ENCODE peak calls at places on chromosomes 13 and 19, in six cellular contexts. One of them, this sample, is unnamed.

GRCh38 chr19:18291590-18292459 is 10.4 kb upstream of the JUND start:
- DNase-seq in activated gamma-delta T cell treated with anti-CD3 and anti-CD28 coated beads, Interleukin-2, amount 50 U/mL, for 16 hours: peak
- DNase-seq in heart left ventricle: peak
- DNase-seq in left cardiac atrium: peak
- DNase-seq in AG20443: peak
- DNase-seq in T-helper 22 cell: peak
- DNase-seq in this sample: peak

GRCh38 chr13:112453207-112453829 is 77.2 kb downstream of the SPACA7 start:
- DNase-seq in left cardiac atrium: no peak
- DNase-seq in T-helper 22 cell: no peak
- DNase-seq in AG20443: no peak
- DNase-seq in heart left ventricle: no peak
- DNase-seq in activated gamma-delta T cell treated with anti-CD3 and anti-CD28 coated beads, Interleukin-2, amount 50 U/mL, for 16 hours: no peak
- DNase-seq in this sample: no peak

GRCh38 chr13:34155931-34156607 is 338.1 kb downstream of the RFC3 start:
- DNase-seq in T-helper 22 cell: no peak
- DNase-seq in AG20443: no peak
- DNase-seq in activated gamma-delta T cell treated with anti-CD3 and anti-CD28 coated beads, Interleukin-2, amount 50 U/mL, for 16 hours: no peak
- DNase-seq in left cardiac atrium: no peak
- DNase-seq in heart left ventricle: no peak
- DNase-seq in this sample: no peak

GRCh38 chr13:109586509-109587346 is 199.7 kb downstream of the IRS2 start:
- DNase-seq in heart left ventricle: no peak
- DNase-seq in T-helper 22 cell: no peak
- DNase-seq in left cardiac atrium: no peak
- DNase-seq in AG20443: no peak
- DNase-seq in activated gamma-delta T cell treated with anti-CD3 and anti-CD28 coated beads, Interleukin-2, amount 50 U/mL, for 16 hours: no peak
- DNase-seq in this sample: no peak

GRCh38 chr13:58018020-58018419 is 386.5 kb downstream of the PCDH17 start:
- DNase-seq in AG20443: no peak
- DNase-seq in heart left ventricle: no peak
- DNase-seq in left cardiac atrium: no peak
- DNase-seq in activated gamma-delta T cell treated with anti-CD3 and anti-CD28 coated beads, Interleukin-2, amount 50 U/mL, for 16 hours: no peak
- DNase-seq in T-helper 22 cell: no peak
- DNase-seq in this sample: no peak

GRCh38 chr19:49301165-49301865 is 23.7 kb downstream of the SLC6A16 start:
- DNase-seq in AG20443: peak
- DNase-seq in activated gamma-delta T cell treated with anti-CD3 and anti-CD28 coated beads, Interleukin-2, amount 50 U/mL, for 16 hours: peak
- DNase-seq in T-helper 22 cell: peak
- DNase-seq in left cardiac atrium: peak
- DNase-seq in heart left ventricle: peak
- DNase-seq in this sample: peak

GRCh38 chr19:51470966-51471365 is 7.4 kb upstream of the CEACAM18 start:
- DNase-seq in AG20443: no peak
- DNase-seq in T-helper 22 cell: no peak
- DNase-seq in activated gamma-delta T cell treated with anti-CD3 and anti-CD28 coated beads, Interleukin-2, amount 50 U/mL, for 16 hours: no peak
- DNase-seq in heart left ventricle: no peak
- DNase-seq in left cardiac atrium: no peak
- DNase-seq in this sample: no peak

GRCh38 chr19:2494447-2495129 is 18.7 kb downstream of the GADD45B start:
- DNase-seq in heart left ventricle: peak
- DNase-seq in T-helper 22 cell: peak
- DNase-seq in activated gamma-delta T cell treated with anti-CD3 and anti-CD28 coated beads, Interleukin-2, amount 50 U/mL, for 16 hours: peak
- DNase-seq in AG20443: peak
- DNase-seq in left cardiac atrium: peak
- DNase-seq in this sample: peak

GRCh38 chr19:45117167-45117594 is 24.2 kb downstream of the PPP1R37 start:
- DNase-seq in heart left ventricle: no peak
- DNase-seq in T-helper 22 cell: no peak
- DNase-seq in AG20443: no peak
- DNase-seq in left cardiac atrium: no peak
- DNase-seq in activated gamma-delta T cell treated with anti-CD3 and anti-CD28 coated beads, Interleukin-2, amount 50 U/mL, for 16 hours: peak
- DNase-seq in this sample: peak

GRCh38 chr19:48491793-48492123 is 19.9 kb downstream of the LMTK3 start:
- DNase-seq in heart left ventricle: no peak
- DNase-seq in AG20443: no peak
- DNase-seq in T-helper 22 cell: no peak
- DNase-seq in left cardiac atrium: no peak
- DNase-seq in activated gamma-delta T cell treated with anti-CD3 and anti-CD28 coated beads, Interleukin-2, amount 50 U/mL, for 16 hours: no peak
- DNase-seq in this sample: peak

GRCh38 chr13:90272356-90272755 is 1075.1 kb upstream of the MIR17HG start:
- DNase-seq in heart left ventricle: no peak
- DNase-seq in activated gamma-delta T cell treated with anti-CD3 and anti-CD28 coated beads, Interleukin-2, amount 50 U/mL, for 16 hours: no peak
- DNase-seq in left cardiac atrium: no peak
- DNase-seq in AG20443: no peak
- DNase-seq in T-helper 22 cell: no peak
- DNase-seq in this sample: no peak

GRCh38 chr13:99086869-99087129 is 108.9 kb upstream of the DOCK9 start:
- DNase-seq in T-helper 22 cell: no peak
- DNase-seq in left cardiac atrium: peak
- DNase-seq in AG20443: no peak
- DNase-seq in activated gamma-delta T cell treated with anti-CD3 and anti-CD28 coated beads, Interleukin-2, amount 50 U/mL, for 16 hours: no peak
- DNase-seq in heart left ventricle: peak
- DNase-seq in this sample: no peak

GRCh38 chr19:28318469-28319179 is 894.3 kb downstream of the UQCRFS1 start:
- DNase-seq in AG20443: no peak
- DNase-seq in left cardiac atrium: no peak
- DNase-seq in activated gamma-delta T cell treated with anti-CD3 and anti-CD28 coated beads, Interleukin-2, amount 50 U/mL, for 16 hours: no peak
- DNase-seq in heart left ventricle: no peak
- DNase-seq in T-helper 22 cell: no peak
- DNase-seq in this sample: no peak

GRCh38 chr19:42048992-42049391 is 21.0 kb downstream of the GRIK5 start:
- DNase-seq in heart left ventricle: no peak
- DNase-seq in activated gamma-delta T cell treated with anti-CD3 and anti-CD28 coated beads, Interleukin-2, amount 50 U/mL, for 16 hours: no peak
- DNase-seq in AG20443: no peak
- DNase-seq in left cardiac atrium: no peak
- DNase-seq in T-helper 22 cell: no peak
- DNase-seq in this sample: no peak

GRCh38 chr13:43159007-43159406 is 135.6 kb downstream of the DNAJC15 start:
- DNase-seq in left cardiac atrium: no peak
- DNase-seq in activated gamma-delta T cell treated with anti-CD3 and anti-CD28 coated beads, Interleukin-2, amount 50 U/mL, for 16 hours: no peak
- DNase-seq in T-helper 22 cell: no peak
- DNase-seq in heart left ventricle: no peak
- DNase-seq in AG20443: peak
- DNase-seq in this sample: no peak

GRCh38 chr13:91531646-91532045 is 133.2 kb downstream of the GPC5 start:
- DNase-seq in T-helper 22 cell: no peak
- DNase-seq in heart left ventricle: no peak
- DNase-seq in left cardiac atrium: no peak
- DNase-seq in AG20443: no peak
- DNase-seq in activated gamma-delta T cell treated with anti-CD3 and anti-CD28 coated beads, Interleukin-2, amount 50 U/mL, for 16 hours: no peak
- DNase-seq in this sample: no peak

GRCh38 chr19:4717191-4717965 is 6.3 kb downstream of the DPP9 start:
- DNase-seq in left cardiac atrium: no peak
- DNase-seq in AG20443: no peak
- DNase-seq in heart left ventricle: no peak
- DNase-seq in T-helper 22 cell: no peak
- DNase-seq in activated gamma-delta T cell treated with anti-CD3 and anti-CD28 coated beads, Interleukin-2, amount 50 U/mL, for 16 hours: no peak
- DNase-seq in this sample: no peak

GRCh38 chr13:112968380-112968909 is 569 bp upstream of the MCF2L start:
- DNase-seq in activated gamma-delta T cell treated with anti-CD3 and anti-CD28 coated beads, Interleukin-2, amount 50 U/mL, for 16 hours: peak
- DNase-seq in T-helper 22 cell: peak
- DNase-seq in heart left ventricle: no peak
- DNase-seq in left cardiac atrium: peak
- DNase-seq in AG20443: no peak
- DNase-seq in this sample: peak

GRCh38 chr19:10852098-10852800 is 4.0 kb downstream of the C19orf38 start:
- DNase-seq in activated gamma-delta T cell treated with anti-CD3 and anti-CD28 coated beads, Interleukin-2, amount 50 U/mL, for 16 hours: no peak
- DNase-seq in left cardiac atrium: no peak
- DNase-seq in heart left ventricle: no peak
- DNase-seq in AG20443: peak
- DNase-seq in T-helper 22 cell: no peak
- DNase-seq in this sample: no peak

This sample was measured in neural progenitor cell.